ENCODE peak calls at places on chromosome 4, in ten cellular contexts. U is right atrium auricular region; V is iPS-NIHi11; W is Calu3; G is activated CD4-positive, alpha-beta T cell treated with anti-CD3 and anti-CD28 coated beads, Interleukin-2, amount 50 U/mL, for 1 hour; N is lower leg skin; I is GM04504; J is T-cell; E is A172; D is erythroblast. K is an unnamed sample.

GRCh38 chr4:137543198-137543597 is 10.9 kb upstream of the PCDH18 start:
- DNase-seq in V (peak), J (no peak), N (no peak), G (no peak), D (no peak), W (no peak), E (no peak), U (no peak), I (no peak), K (no peak)

GRCh38 chr4:103998752-103999151 is 279.0 kb upstream of the TACR3 start:
- DNase-seq in N (no peak), J (no peak), G (no peak), E (no peak), D (no peak), I (no peak), W (no peak), V (no peak), U (no peak), K (no peak)

GRCh38 chr4:182453830-182454229 is 210.6 kb downstream of the TENM3 start:
- DNase-seq in W (no peak), G (no peak), E (no peak), N (no peak), I (no peak), J (no peak), V (no peak), D (no peak), U (no peak), K (peak)

GRCh38 chr4:17273047-17273446 is 238.8 kb downstream of the QDPR start:
- DNase-seq in V (no peak), W (no peak), U (no peak), D (no peak), N (no peak), G (no peak), E (no peak), J (no peak), I (no peak), K (peak)

GRCh38 chr4:102586644-102587021 is 85.5 kb downstream of the NFKB1 start:
- DNase-seq in N (no peak), E (no peak), D (no peak), V (no peak), W (no peak), G (peak), I (no peak), U (no peak), J (peak), K (no peak)

GRCh38 chr4:48102303-48102702 is 31.7 kb downstream of the TXK start:
- DNase-seq in J (no peak), D (no peak), W (no peak), N (no peak), G (no peak), I (no peak), V (no peak), E (no peak), U (no peak), K (no peak)

GRCh38 chr4:133921280-133922195 is 280.1 kb downstream of the PABPC4L start:
- DNase-seq in W (no peak), I (no peak), J (no peak), V (no peak), G (no peak), N (no peak), D (peak), E (peak), U (no peak), K (peak)

GRCh38 chr4:153111426-153112070 is 92.7 kb upstream of the TRIM2 start:
- DNase-seq in D (no peak), I (no peak), J (no peak), W (no peak), N (no peak), U (peak), G (no peak), V (no peak), E (no peak), K (no peak)

GRCh38 chr4:176656108-176656507 is 136.6 kb downstream of the VEGFC start:
- DNase-seq in N (no peak), U (no peak), D (no peak), W (no peak), V (no peak), I (peak), E (no peak), J (no peak), G (no peak), K (no peak)